ENCODE peak calls at places on chromosomes 7 and 10, in six cellular contexts. V is CD4-positive, alpha-beta T cell; R is Right ventricle myocardium inferior; S is adipocyte; D is stimulated activated CD4-positive, alpha-beta T cell treated with anti-CD3 and anti-CD28 coated beads, Interleukin-1b, Interleukin-23, amount 100 ng/mL, for 48 hours; C is cardiac septum. P is an unnamed sample.
A peak's percentile ranks its signal among the peaks of the same experiment; 100 is the strongest.

GRCh38 chr10:70412356-70412755 is 8.4 kb downstream of the EIF4EBP2 start:
- DNase-seq in R (no peak), D (no peak), S (no peak), C (no peak), V (no peak), P (no peak)

GRCh38 chr7:135773451-135773850 is 24.8 kb upstream of the FAM180A start:
- DNase-seq in S (no peak), D (no peak), V (no peak), R (no peak), C (no peak), P (no peak)

GRCh38 chr10:43219848-43220247 is 47.0 kb downstream of the RASGEF1A start:
- DNase-seq in D (no peak), R (peak; percentile 49), C (no peak), S (no peak), V (no peak), P (peak; percentile 42)

GRCh38 chr10:45444022-45444421 is 70.0 kb downstream of the ALOX5 start:
- DNase-seq in D (no peak), C (no peak), R (no peak), S (no peak), V (no peak), P (no peak)

GRCh38 chr10:49264177-49264677 is 34.7 kb upstream of the C10orf71 start:
- DNase-seq in D (no peak), V (no peak), S (no peak), C (peak; percentile 43), R (no peak), P (peak; percentile 49)

GRCh38 chr7:101788517-101788916 is 28.9 kb upstream of the CUX1 start:
- DNase-seq in D (no peak), V (no peak), C (no peak), R (no peak), S (no peak), P (no peak)

GRCh38 chr7:158006841-158007696 is 580.6 kb downstream of the PTPRN2 start:
- DNase-seq in V (no peak), D (no peak), C (no peak), R (no peak), S (no peak), P (no peak)

GRCh38 chr7:44287488-44288380 is 37.7 kb downstream of the CAMK2B start:
- DNase-seq in D (no peak), S (no peak), R (peak; percentile 53), V (no peak), C (peak; percentile 68), P (peak; percentile 57)

GRCh38 chr10:58573970-58574538 is 61.4 kb downstream of the BICC1 start:
- DNase-seq in D (no peak), C (no peak), S (peak; percentile 82), R (no peak), V (no peak), P (no peak)

GRCh38 chr10:48653944-48654698 is 30.6 kb upstream of the WDFY4 start:
- DNase-seq in S (no peak), C (no peak), V (no peak), D (no peak), R (no peak), P (no peak)

GRCh38 chr7:100489824-100490223 is 6.1 kb downstream of the NYAP1 start:
- DNase-seq in D (peak; percentile 49), S (peak; percentile 66), V (peak; percentile 26), R (no peak), C (no peak), P (no peak)

GRCh38 chr7:106768324-106768751 is 96.7 kb upstream of the PIK3CG start:
- DNase-seq in C (no peak), R (no peak), V (no peak), S (no peak), D (no peak), P (no peak)

GRCh38 chr10:82953909-82954308 is 1078.9 kb downstream of the NRG3 start:
- DNase-seq in C (no peak), D (no peak), R (no peak), S (no peak), V (no peak), P (no peak)

GRCh38 chr7:120700806-120701205 is 157.1 kb downstream of the TSPAN12 start:
- DNase-seq in V (no peak), R (no peak), C (no peak), S (no peak), D (no peak), P (no peak)